ENCODE peak calls at places on chromosomes 16 and 17, in four cellular contexts. A is Panc1; E is cardiac muscle cell; F is CD8-positive, alpha-beta memory T cell. C is an unnamed sample.

GRCh38 chr17:1931759-1932579 is 93.2 kb downstream of the RTN4RL1 start:
- DNase-seq in E (peak), A (no peak), F (no peak), C (peak)

GRCh38 chr17:79617304-79617703 is 6.5 kb upstream of the RBFOX3 start:
- DNase-seq in A (no peak), E (no peak), F (no peak), C (peak)

GRCh38 chr16:50961944-50962343 is 189.1 kb downstream of the SALL1 start:
- DNase-seq in A (no peak), E (no peak), F (no peak), C (no peak)

GRCh38 chr17:73575470-73576235 is 68.6 kb downstream of the SDK2 start:
- DNase-seq in E (no peak), F (no peak), A (no peak), C (no peak)

GRCh38 chr17:32124985-32125847 is 17.1 kb upstream of the RHOT1 start:
- DNase-seq in E (no peak), A (no peak), F (no peak), C (no peak)

GRCh38 chr17:51590071-51590470 is 329.7 kb downstream of the UTP18 start:
- DNase-seq in F (no peak), E (no peak), A (no peak), C (no peak)

GRCh38 chr17:48740537-48740936 is 12.0 kb upstream of the HOXB13 start:
- DNase-seq in F (no peak), A (no peak), E (no peak), C (no peak)

GRCh38 chr17:63399856-63400255 is 46.2 kb downstream of the CYB561 start:
- DNase-seq in E (peak), A (no peak), F (no peak), C (peak)

GRCh38 chr17:43714338-43715149 is 44.0 kb downstream of the SOST start:
- DNase-seq in E (no peak), F (no peak), A (no peak), C (no peak)

GRCh38 chr17:79795795-79796569 is 895 bp downstream of the CBX8 start:
- DNase-seq in A (no peak), F (no peak), E (no peak), C (no peak)

GRCh38 chr16:86019446-86020047 is 120.6 kb downstream of the IRF8 start:
- DNase-seq in F (no peak), E (no peak), A (no peak), C (no peak)

GRCh38 chr17:66763056-66763455 is 71.9 kb upstream of the CACNG5 start:
- DNase-seq in F (no peak), A (no peak), E (no peak), C (no peak)

GRCh38 chr16:70703041-70703834 is 17.4 kb upstream of the MTSS2 start:
- DNase-seq in F (no peak), E (peak), A (no peak), C (peak)

GRCh38 chr16:49012961-49013726 is 268.5 kb downstream of the CBLN1 start:
- DNase-seq in A (no peak), F (no peak), E (no peak), C (no peak)

GRCh38 chr16:75909746-75910145 is 183.5 kb upstream of the CPHXL start:
- DNase-seq in A (no peak), F (no peak), E (no peak), C (no peak)

GRCh38 chr16:82061861-82062525 is 26.9 kb downstream of the HSD17B2 start:
- DNase-seq in A (no peak), F (no peak), E (peak), C (no peak)

GRCh38 chr16:23052908-23053580 is 96.2 kb downstream of the USP31 start:
- DNase-seq in A (no peak), E (no peak), F (no peak), C (no peak)

GRCh38 chr17:72126575-72127486 is 6.0 kb downstream of the SOX9 start:
- DNase-seq in E (peak), A (no peak), F (no peak), C (no peak)

GRCh38 chr16:80123189-80123588 is 417.6 kb upstream of the DYNLRB2 start:
- DNase-seq in E (peak), F (no peak), A (no peak), C (no peak)

GRCh38 chr17:31130286-31131224 is 35.8 kb downstream of the NF1 start:
- DNase-seq in A (no peak), F (no peak), E (peak), C (no peak)

GRCh38 chr17:9213311-9213655 is 192.0 kb downstream of the NTN1 start:
- DNase-seq in F (no peak), E (no peak), A (no peak), C (no peak)

GRCh38 chr16:10667239-10667638 is 27.5 kb downstream of the TEKT5 start:
- DNase-seq in E (no peak), F (no peak), A (no peak), C (no peak)

GRCh38 chr17:38970804-38971203 is 3.6 kb upstream of the FBXO47 start:
- DNase-seq in E (no peak), F (no peak), A (no peak), C (no peak)

GRCh38 chr17:57636274-57636673 is 108.8 kb downstream of the CCDC182 start:
- DNase-seq in A (no peak), E (no peak), F (no peak), C (peak)

GRCh38 chr16:88500255-88500661 is 47.2 kb downstream of the ZFPM1 start:
- DNase-seq in F (no peak), E (no peak), A (no peak), C (no peak)

GRCh38 chr16:10906914-10907756 is 30.1 kb downstream of the CIITA start:
- DNase-seq in A (no peak), E (no peak), F (no peak), C (no peak)

GRCh38 chr17:9907883-9908648 is 3.0 kb upstream of the RCVRN start:
- DNase-seq in F (no peak), E (no peak), A (no peak), C (no peak)

GRCh38 chr16:30527635-30528178 is 1.3 kb upstream of the ZNF768 start:
- DNase-seq in A (no peak), F (no peak), E (no peak), C (peak)

DNA sequence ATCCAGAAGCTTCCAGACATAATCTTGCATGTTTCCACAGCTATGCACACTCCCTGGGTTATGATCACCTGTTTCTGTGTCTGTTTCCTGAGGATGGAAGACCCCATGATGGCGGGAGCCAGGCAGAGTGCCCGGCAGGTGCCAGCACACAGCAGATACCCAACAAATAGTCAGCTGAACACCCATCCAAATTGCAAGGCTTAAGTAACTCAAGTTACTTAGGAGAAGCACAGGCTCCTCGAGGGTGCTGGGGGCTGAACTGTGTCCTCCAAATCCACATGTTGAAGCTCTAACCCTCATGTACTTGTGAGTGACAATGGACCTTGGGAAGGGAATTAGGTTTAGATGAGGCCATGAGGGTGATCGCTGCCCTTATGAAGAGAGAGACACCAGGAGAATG is 79.5 kb upstream of the DOC2B start:
- DNase-seq in F (no peak), A (no peak), E (no peak), C (no peak)
- H3K27ac ChIP-seq in F (no peak), A (no peak), E (no peak), C (no peak)

GRCh38 chr16:57486858-57487834 is 853 bp upstream of the DOK4 start:
- DNase-seq in A (no peak), F (no peak), E (no peak), C (peak)
- H3K27ac ChIP-seq in A (no peak), F (no peak), E (peak), C (no peak)

GRCh38 chr17:29615048-29615385 is 7.7 kb downstream of the CORO6 start:
- DNase-seq in F (peak), E (no peak), A (no peak), C (peak)

GRCh38 chr17:29614345-29615047 is 8.2 kb downstream of the CORO6 start:
- DNase-seq in A (no peak), F (no peak), E (no peak), C (peak)

GRCh38 chr17:29612404-29613370 is 10.0 kb downstream of the CORO6 start:
- DNase-seq in E (no peak), A (no peak), F (no peak), C (peak)

GRCh38 chr17:29613371-29613837 is 9.3 kb downstream of the CORO6 start:
- DNase-seq in E (peak), A (no peak), F (peak), C (peak)

DNA sequence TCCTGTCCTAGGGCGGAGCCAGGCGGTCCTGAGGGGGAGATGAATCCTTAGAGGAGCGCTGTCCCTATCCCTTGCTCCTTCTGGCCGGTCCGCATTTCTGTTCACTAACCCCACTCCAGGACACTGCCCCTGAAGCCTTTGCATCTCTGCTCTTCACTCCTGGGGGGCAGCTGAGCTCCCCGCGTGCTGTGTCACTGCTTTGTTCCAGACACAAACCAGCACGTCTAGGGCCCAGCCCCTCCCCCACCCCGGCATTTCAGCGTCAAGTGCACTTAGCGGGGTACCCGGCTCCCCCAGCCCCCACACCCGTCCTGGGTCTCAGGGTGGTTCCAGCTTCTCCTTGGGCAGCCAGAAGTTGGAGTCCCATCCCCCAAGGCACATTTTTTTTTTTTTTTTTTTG is 8.9 kb downstream of the CORO6 start:
- DNase-seq in A (no peak), E (no peak), F (no peak), C (peak)
- H3K27ac ChIP-seq in A (no peak), E (no peak), F (no peak), C (peak)

GRCh38 chr16:4322121-4323035 is 6.5 kb downstream of the GLIS2 start:
- DNase-seq in E (no peak), F (no peak), A (no peak), C (no peak)
- H3K27ac ChIP-seq in E (peak), F (no peak), A (peak), C (no peak)

DNA sequence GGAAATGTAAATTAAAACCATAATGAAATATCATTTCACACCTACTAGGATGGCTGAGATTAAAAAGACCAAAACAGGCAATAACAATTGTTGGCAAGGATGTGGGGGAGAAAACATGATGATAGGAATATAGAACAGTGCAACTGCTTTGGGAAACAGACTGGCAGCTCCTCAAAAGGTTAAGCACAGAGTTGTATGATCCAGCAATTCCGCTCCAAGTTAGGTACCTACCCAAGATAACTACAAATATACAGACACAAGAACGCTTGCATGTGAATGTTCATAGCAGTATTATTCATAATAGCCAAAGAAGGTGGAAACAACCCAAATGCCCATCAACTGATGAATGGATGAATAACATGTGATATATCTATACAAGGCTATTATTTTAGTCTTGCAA is 35.0 kb upstream of the MAP3K14 start:
- DNase-seq in E (no peak), A (no peak), F (no peak), C (no peak)
- H3K27ac ChIP-seq in E (no peak), A (no peak), F (no peak), C (no peak)